ENCODE peak calls at places on chromosomes 3 and 15, in nine cellular contexts. One of them, this sample, is unnamed.
A peak's percentile ranks its signal among the peaks of the same experiment; 100 is the strongest.

GRCh38 chr3:45225465-45226205 is 452 bp downstream of the TMEM158 start:
- DNase-seq in GM23248: peak; percentile 73
- DNase-seq in body of pancreas: no peak
- DNase-seq in EH: peak; percentile 43
- DNase-seq in stimulated activated effector memory CD8-positive, alpha-beta T cell treated with anti-CD3 and anti-CD28 coated beads, Interleukin-12 subunit alpha, Interleukin-12 subunit beta, amount 100 ng/mL, for 72 hours: peak; percentile 54
- DNase-seq in cardiac fibroblast: peak; percentile 25
- DNase-seq in HFFc6: no peak
- DNase-seq in ovary: no peak
- DNase-seq in WERI-Rb-1: peak; percentile 33
- DNase-seq in this sample: peak; percentile 44

GRCh38 chr3:138511990-138512389 is 77.6 kb downstream of the ESYT3 start:
- DNase-seq in HFFc6: no peak
- DNase-seq in WERI-Rb-1: no peak
- DNase-seq in ovary: no peak
- DNase-seq in GM23248: no peak
- DNase-seq in cardiac fibroblast: no peak
- DNase-seq in body of pancreas: no peak
- DNase-seq in EH: no peak
- DNase-seq in stimulated activated effector memory CD8-positive, alpha-beta T cell treated with anti-CD3 and anti-CD28 coated beads, Interleukin-12 subunit alpha, Interleukin-12 subunit beta, amount 100 ng/mL, for 72 hours: no peak
- DNase-seq in this sample: no peak

GRCh38 chr15:90165659-90166489 is 35.3 kb upstream of the SEMA4B start:
- DNase-seq in GM23248: peak; percentile 99
- DNase-seq in cardiac fibroblast: peak; percentile 98
- DNase-seq in EH: peak; percentile 100
- DNase-seq in HFFc6: peak; percentile 100
- DNase-seq in ovary: no peak
- DNase-seq in stimulated activated effector memory CD8-positive, alpha-beta T cell treated with anti-CD3 and anti-CD28 coated beads, Interleukin-12 subunit alpha, Interleukin-12 subunit beta, amount 100 ng/mL, for 72 hours: peak; percentile 54
- DNase-seq in body of pancreas: peak; percentile 88
- DNase-seq in WERI-Rb-1: no peak
- DNase-seq in this sample: peak; percentile 93

GRCh38 chr3:141051641-141052569 is 758 bp downstream of the SPSB4 start:
- DNase-seq in ovary: no peak
- DNase-seq in GM23248: no peak
- DNase-seq in HFFc6: no peak
- DNase-seq in WERI-Rb-1: peak; percentile 72
- DNase-seq in stimulated activated effector memory CD8-positive, alpha-beta T cell treated with anti-CD3 and anti-CD28 coated beads, Interleukin-12 subunit alpha, Interleukin-12 subunit beta, amount 100 ng/mL, for 72 hours: peak; percentile 51
- DNase-seq in cardiac fibroblast: peak; percentile 32
- DNase-seq in EH: no peak
- DNase-seq in body of pancreas: peak; percentile 50
- DNase-seq in this sample: peak; percentile 76

GRCh38 chr15:36469567-36469966 is 109.9 kb upstream of the CDIN1 start:
- DNase-seq in stimulated activated effector memory CD8-positive, alpha-beta T cell treated with anti-CD3 and anti-CD28 coated beads, Interleukin-12 subunit alpha, Interleukin-12 subunit beta, amount 100 ng/mL, for 72 hours: no peak
- DNase-seq in EH: peak; percentile 75
- DNase-seq in ovary: no peak
- DNase-seq in WERI-Rb-1: no peak
- DNase-seq in cardiac fibroblast: peak; percentile 35
- DNase-seq in HFFc6: peak; percentile 12
- DNase-seq in body of pancreas: no peak
- DNase-seq in GM23248: peak; percentile 47
- DNase-seq in this sample: no peak

GRCh38 chr3:87088984-87089841 is 98.3 kb upstream of the VGLL3 start:
- DNase-seq in cardiac fibroblast: peak; percentile 84
- DNase-seq in WERI-Rb-1: peak; percentile 33
- DNase-seq in stimulated activated effector memory CD8-positive, alpha-beta T cell treated with anti-CD3 and anti-CD28 coated beads, Interleukin-12 subunit alpha, Interleukin-12 subunit beta, amount 100 ng/mL, for 72 hours: no peak
- DNase-seq in GM23248: peak; percentile 94
- DNase-seq in EH: peak; percentile 92
- DNase-seq in ovary: peak; percentile 39
- DNase-seq in body of pancreas: peak; percentile 65
- DNase-seq in HFFc6: peak; percentile 87
- DNase-seq in this sample: peak; percentile 7

GRCh38 chr3:10361375-10361774 is 40.5 kb upstream of the SEC13 start:
- DNase-seq in stimulated activated effector memory CD8-positive, alpha-beta T cell treated with anti-CD3 and anti-CD28 coated beads, Interleukin-12 subunit alpha, Interleukin-12 subunit beta, amount 100 ng/mL, for 72 hours: no peak
- DNase-seq in HFFc6: no peak
- DNase-seq in GM23248: no peak
- DNase-seq in WERI-Rb-1: no peak
- DNase-seq in body of pancreas: no peak
- DNase-seq in ovary: no peak
- DNase-seq in cardiac fibroblast: no peak
- DNase-seq in EH: no peak
- DNase-seq in this sample: no peak

GRCh38 chr3:196563721-196564225 is 4.6 kb downstream of the WDR53 start:
- DNase-seq in cardiac fibroblast: peak; percentile 55
- DNase-seq in stimulated activated effector memory CD8-positive, alpha-beta T cell treated with anti-CD3 and anti-CD28 coated beads, Interleukin-12 subunit alpha, Interleukin-12 subunit beta, amount 100 ng/mL, for 72 hours: no peak
- DNase-seq in WERI-Rb-1: no peak
- DNase-seq in GM23248: peak; percentile 27
- DNase-seq in HFFc6: no peak
- DNase-seq in EH: peak; percentile 7
- DNase-seq in ovary: no peak
- DNase-seq in body of pancreas: no peak
- DNase-seq in this sample: no peak

GRCh38 chr15:70375006-70375409 is 277.3 kb upstream of the TLE3 start:
- DNase-seq in stimulated activated effector memory CD8-positive, alpha-beta T cell treated with anti-CD3 and anti-CD28 coated beads, Interleukin-12 subunit alpha, Interleukin-12 subunit beta, amount 100 ng/mL, for 72 hours: no peak
- DNase-seq in body of pancreas: no peak
- DNase-seq in ovary: no peak
- DNase-seq in cardiac fibroblast: peak; percentile 61
- DNase-seq in WERI-Rb-1: no peak
- DNase-seq in EH: peak; percentile 52
- DNase-seq in HFFc6: peak; percentile 32
- DNase-seq in GM23248: peak; percentile 93
- DNase-seq in this sample: peak; percentile 84

GRCh38 chr3:2097641-2098191 is 950 bp upstream of the CNTN4 start:
- DNase-seq in GM23248: no peak
- DNase-seq in cardiac fibroblast: no peak
- DNase-seq in EH: no peak
- DNase-seq in ovary: no peak
- DNase-seq in HFFc6: no peak
- DNase-seq in WERI-Rb-1: peak; percentile 13
- DNase-seq in body of pancreas: no peak
- DNase-seq in stimulated activated effector memory CD8-positive, alpha-beta T cell treated with anti-CD3 and anti-CD28 coated beads, Interleukin-12 subunit alpha, Interleukin-12 subunit beta, amount 100 ng/mL, for 72 hours: no peak
- DNase-seq in this sample: no peak

This sample was measured in BE2C.